ENCODE peak calls at places on chromosomes 7 and 10, in five cellular contexts. X is cardiac muscle cell, D is WTC11, C is upper lobe of right lung, S is GM06990. R is an unnamed sample.

GRCh38 chr10:80356563-80356999 is at the start of the genes DYDC1 and DYDC2:
- DNase-seq in X (peak), D (peak), C (peak), S (peak), R (peak)

GRCh38 chr7:123784263-123784662 is 35.5 kb upstream of the WASL start:
- DNase-seq in X (peak), D (no peak), C (no peak), S (no peak), R (no peak)

GRCh38 chr10:6216916-6217315 is 14.2 kb downstream of the PFKFB3 start:
- DNase-seq in X (no peak), D (no peak), C (no peak), S (no peak), R (no peak)

GRCh38 chr7:92614586-92615237 is 24.5 kb upstream of the FAM133B start:
- DNase-seq in X (peak), D (no peak), C (no peak), S (no peak), R (no peak)

GRCh38 chr7:41438919-41439882 is 263.7 kb downstream of the INHBA start:
- DNase-seq in X (no peak), D (no peak), C (no peak), S (no peak), R (no peak)

GRCh38 chr7:98826811-98827231 is 43.0 kb downstream of the TMEM130 start:
- DNase-seq in X (no peak), D (peak), C (no peak), S (no peak), R (no peak)

GRCh38 chr10:79382491-79382941 is 35.2 kb downstream of the PPIF start:
- DNase-seq in X (no peak), D (no peak), C (peak), S (no peak), R (peak)

GRCh38 chr7:85030893-85031292 is 156.0 kb downstream of the SEMA3D start:
- DNase-seq in X (peak), D (no peak), C (no peak), S (no peak), R (no peak)

GRCh38 chr10:19817251-19818046 is 1.2 kb downstream of the PLXDC2 start:
- DNase-seq in X (peak), D (peak), C (peak), S (no peak), R (peak)

GRCh38 chr10:129614341-129614740 is 147.3 kb downstream of the MGMT start:
- DNase-seq in X (no peak), D (no peak), C (no peak), S (no peak), R (no peak)

GRCh38 chr7:103795787-103796186 is 193.7 kb downstream of the RELN start:
- DNase-seq in X (no peak), D (no peak), C (no peak), S (no peak), R (no peak)

GRCh38 chr7:21911341-21911875 is 34.3 kb downstream of the CDCA7L start:
- DNase-seq in X (no peak), D (no peak), C (no peak), S (no peak), R (no peak)

GRCh38 chr7:121373177-121373576 is 22.9 kb downstream of the FAM3C start:
- DNase-seq in X (no peak), D (no peak), C (no peak), S (no peak), R (no peak)
- TF ChIP-seq CTCF in X (peak), D (no peak), C (no peak), S (peak), R (peak)

GRCh38 chr10:63671317-63671937 is 150.2 kb downstream of the REEP3 start:
- DNase-seq in X (peak), D (no peak), C (no peak), S (no peak), R (no peak)
- TF ChIP-seq CTCF in X (no peak), D (no peak), C (no peak), S (no peak), R (no peak)

GRCh38 chr7:146129296-146129695 is 12.7 kb downstream of the CNTNAP2 start:
- DNase-seq in X (no peak), D (no peak), C (no peak), S (no peak), R (no peak)
- TF ChIP-seq CTCF in X (no peak), D (no peak), C (no peak), S (no peak), R (no peak)

GRCh38 chr7:151013728-151014497 is 10.4 kb downstream of the ATG9B start:
- DNase-seq in X (peak), D (peak), C (peak), S (peak), R (peak)

GRCh38 chr7:151011097-151011409 is 13.2 kb downstream of the ATG9B start:
- DNase-seq in X (no peak), D (no peak), C (no peak), S (no peak), R (no peak)

GRCh38 chr7:151012031-151012692 is 12.1 kb downstream of the ATG9B start:
- DNase-seq in X (no peak), D (no peak), C (no peak), S (no peak), R (no peak)

GRCh38 chr7:151013356-151013727 is 11.0 kb downstream of the ATG9B start:
- DNase-seq in X (no peak), D (no peak), C (no peak), S (no peak), R (no peak)

GRCh38 chr7:151012921-151013347 is 11.4 kb downstream of the ATG9B start:
- DNase-seq in X (peak), D (peak), C (no peak), S (no peak), R (no peak)
- TF ChIP-seq CTCF in X (peak), D (peak), C (peak), S (peak), R (peak)

GRCh38 chr7:113374924-113375323 is 256.6 kb upstream of the SMIM30 start:
- DNase-seq in X (no peak), D (no peak), C (no peak), S (no peak), R (no peak)
- TF ChIP-seq CTCF in X (no peak), D (no peak), C (no peak), S (no peak), R (no peak)

GRCh38 chr10:99912057-99912456 is 97.7 kb downstream of the DNMBP start:
- DNase-seq in X (no peak), D (no peak), C (no peak), S (no peak), R (no peak)

GRCh38 chr10:99914236-99914635 is 95.5 kb downstream of the DNMBP start:
- DNase-seq in X (no peak), D (no peak), C (no peak), S (no peak), R (no peak)

GRCh38 chr10:99916776-99917175 is 93.0 kb downstream of the DNMBP start:
- DNase-seq in X (no peak), D (no peak), C (no peak), S (no peak), R (no peak)

GRCh38 chr10:99915414-99915813 is 94.3 kb downstream of the DNMBP start:
- DNase-seq in X (no peak), D (no peak), C (no peak), S (no peak), R (no peak)

GRCh38 chr10:99913831-99914235 is 95.9 kb downstream of the DNMBP start:
- DNase-seq in X (no peak), D (peak), C (no peak), S (no peak), R (peak)
- TF ChIP-seq CTCF in X (no peak), D (no peak), C (no peak), S (no peak), R (peak)

DNA sequence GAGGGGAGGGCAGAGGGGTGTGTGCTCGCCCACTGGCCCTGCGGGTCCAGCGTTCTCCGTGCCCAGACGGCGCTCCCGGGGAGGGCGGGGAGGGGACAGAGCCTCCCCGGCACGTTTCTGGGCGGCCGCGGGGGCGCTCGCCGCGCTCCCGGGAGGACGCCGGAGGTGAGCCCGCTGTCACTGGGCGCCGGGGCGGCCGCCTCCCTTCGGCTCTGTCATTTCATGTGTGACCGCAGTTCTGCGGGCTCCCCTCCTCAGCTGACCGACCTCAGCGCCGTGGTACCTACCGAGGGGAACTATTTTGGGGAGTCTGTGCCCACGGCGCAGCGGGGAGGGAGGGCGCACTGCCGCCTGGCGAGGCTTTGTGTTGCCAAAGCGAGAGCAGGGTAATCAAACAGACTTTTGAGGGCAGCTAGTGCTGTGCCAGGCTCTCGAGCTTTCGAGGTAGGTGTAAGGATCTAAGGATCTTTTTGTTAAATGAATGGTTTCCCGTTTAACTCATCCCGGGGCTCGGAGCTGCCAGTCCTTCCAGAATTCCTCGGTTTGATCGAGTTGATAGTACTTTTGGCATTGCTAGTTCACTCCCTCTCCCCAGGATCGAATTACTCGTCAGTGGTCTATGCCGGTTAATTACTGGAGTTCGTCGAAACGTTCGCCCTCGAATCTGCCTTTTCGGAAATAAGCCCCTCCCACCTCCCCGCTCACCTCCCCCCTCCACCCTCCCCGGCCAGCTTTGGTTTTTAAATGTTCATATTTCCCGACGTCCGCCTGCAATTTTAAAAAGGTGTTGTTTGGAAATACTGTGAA is 1.9 kb downstream of the ARID5B start:
- DNase-seq in X (peak), D (no peak), C (peak), S (peak), R (peak)
- TF ChIP-seq CTCF in X (no peak), D (no peak), C (peak), S (peak), R (peak)

GRCh38 chr7:54825368-54825767 is 66.4 kb upstream of the SEC61G start:
- DNase-seq in X (no peak), D (no peak), C (no peak), S (no peak), R (no peak)
- TF ChIP-seq CTCF in X (no peak), D (no peak), C (no peak), S (no peak), R (no peak)